ENCODE peak calls at places on chromosomes 7 and 10, in ten cellular contexts. I is NCI-H774; T is RCC 7860; H is GDM1; L is fibroblast of pulmonary artery; B is mucosa of gallbladder; O is nephron progenitor cell; E is EL; N is CMK; G is activated CD4-positive, alpha-beta T cell treated with anti-CD3 and anti-CD28 coated beads for 48 hours. K is an unnamed sample.

GRCh38 chr10:23412223-23412622 is 26.7 kb upstream of the OTUD1 start:
- DNase-seq in I (no peak), T (peak), H (no peak), L (peak), B (no peak), O (no peak), E (peak), N (no peak), G (peak), K (no peak)

GRCh38 chr7:100090527-100091410 is 2.0 kb downstream of the COPS6 start:
- DNase-seq in I (no peak), T (peak), H (no peak), L (no peak), B (no peak), O (no peak), E (peak), N (no peak), G (peak), K (no peak)

GRCh38 chr7:46524350-46524749 is 603.3 kb upstream of the IGFBP3 start:
- DNase-seq in I (no peak), T (no peak), H (no peak), L (no peak), B (no peak), O (no peak), E (no peak), N (no peak), G (no peak), K (no peak)

GRCh38 chr7:8594115-8594514 is 160.7 kb downstream of the NXPH1 start:
- DNase-seq in I (no peak), T (no peak), H (no peak), L (no peak), B (no peak), O (no peak), E (no peak), N (no peak), G (no peak), K (no peak)

GRCh38 chr7:44531421-44532380 is 9.4 kb downstream of the NPC1L1 start:
- DNase-seq in I (no peak), T (no peak), H (no peak), L (no peak), B (no peak), O (no peak), E (no peak), N (no peak), G (no peak), K (no peak)

GRCh38 chr7:31488562-31489203 is 25.2 kb upstream of the ITPRID1 start:
- DNase-seq in I (no peak), T (peak), H (peak), L (peak), B (peak), O (peak), E (peak), N (peak), G (peak), K (peak)

GRCh38 chr10:22992075-22992474 is 64.2 kb downstream of the ARMC3 start:
- DNase-seq in I (peak), T (no peak), H (no peak), L (no peak), B (no peak), O (no peak), E (no peak), N (no peak), G (peak), K (no peak)

GRCh38 chr10:75508814-75509306 is 77.4 kb downstream of the LRMDA start:
- DNase-seq in I (no peak), T (no peak), H (no peak), L (peak), B (no peak), O (no peak), E (no peak), N (no peak), G (no peak), K (no peak)

GRCh38 chr7:130888017-130888371 is 154.0 kb upstream of the KLF14 start:
- DNase-seq in I (no peak), T (peak), H (no peak), L (peak), B (no peak), O (no peak), E (peak), N (no peak), G (no peak), K (no peak)

GRCh38 chr10:112915590-112916572 is 34.2 kb upstream of the TCF7L2 start:
- DNase-seq in I (no peak), T (peak), H (no peak), L (no peak), B (peak), O (no peak), E (peak), N (no peak), G (no peak), K (no peak)

GRCh38 chr7:67692425-67692824 is 695.8 kb downstream of the TYW1 start:
- DNase-seq in I (peak), T (no peak), H (no peak), L (no peak), B (peak), O (no peak), E (no peak), N (no peak), G (no peak), K (no peak)

GRCh38 chr7:37215524-37215923 is 233.1 kb downstream of the ELMO1 start:
- DNase-seq in I (no peak), T (no peak), H (no peak), L (no peak), B (no peak), O (no peak), E (no peak), N (no peak), G (no peak), K (no peak)